ENCODE peak calls at places on chromosomes 6 and 20, in ten cellular contexts. M is fibroblast of mammary gland, I is cardiac fibroblast, R is OCI-LY7, J is heart right ventricle, Y is lower lobe of right lung, V is endodermal cell, W is cardiac muscle cell, E is HCT116, B is AG10803. U is an unnamed sample.

GRCh38 chr6:30480536-30481156 is 8.7 kb upstream of the HLA-E start:
- DNase-seq in M (no peak), I (no peak), R (no peak), J (no peak), Y (no peak), V (no peak), W (peak), E (no peak), B (no peak), U (no peak)

GRCh38 chr20:48661575-48662473 is 166.0 kb downstream of the PREX1 start:
- DNase-seq in M (peak), I (no peak), R (no peak), J (no peak), Y (no peak), V (no peak), W (no peak), E (no peak), B (peak), U (no peak)

GRCh38 chr6:31582230-31582601 is at the start of gene LTB:
- DNase-seq in M (no peak), I (no peak), R (peak), J (no peak), Y (no peak), V (no peak), W (no peak), E (no peak), B (no peak), U (no peak)

GRCh38 chr6:122049341-122049740 is 350.1 kb upstream of the HSF2 start:
- DNase-seq in M (peak), I (no peak), R (no peak), J (no peak), Y (no peak), V (peak), W (no peak), E (no peak), B (peak), U (no peak)

GRCh38 chr6:146357578-146358340 is 185.9 kb upstream of the RAB32 start:
- DNase-seq in M (peak), I (peak), R (no peak), J (no peak), Y (no peak), V (no peak), W (peak), E (no peak), B (peak), U (no peak)

GRCh38 chr20:3168079-3168828 is 5.1 kb downstream of the LZTS3 start:
- DNase-seq in M (no peak), I (no peak), R (no peak), J (no peak), Y (peak), V (peak), W (no peak), E (no peak), B (no peak), U (no peak)

GRCh38 chr6:131061041-131061770 is 1.8 kb downstream of the EPB41L2 start:
- DNase-seq in M (peak), I (peak), R (peak), J (no peak), Y (no peak), V (peak), W (peak), E (no peak), B (peak), U (no peak)

GRCh38 chr20:37543828-37544227 is 16.2 kb upstream of the BLCAP start:
- DNase-seq in M (peak), I (peak), R (no peak), J (no peak), Y (no peak), V (no peak), W (peak), E (no peak), B (peak), U (no peak)

GRCh38 chr6:99822741-99823512 is 171.1 kb downstream of the MCHR2 start:
- DNase-seq in M (peak), I (peak), R (peak), J (peak), Y (no peak), V (peak), W (peak), E (peak), B (peak), U (peak)
- TF ChIP-seq CTCF in M (peak), I (peak), R (peak), J (peak), Y (no peak), V (peak), W (peak), E (peak), B (peak), U (peak)

DNA sequence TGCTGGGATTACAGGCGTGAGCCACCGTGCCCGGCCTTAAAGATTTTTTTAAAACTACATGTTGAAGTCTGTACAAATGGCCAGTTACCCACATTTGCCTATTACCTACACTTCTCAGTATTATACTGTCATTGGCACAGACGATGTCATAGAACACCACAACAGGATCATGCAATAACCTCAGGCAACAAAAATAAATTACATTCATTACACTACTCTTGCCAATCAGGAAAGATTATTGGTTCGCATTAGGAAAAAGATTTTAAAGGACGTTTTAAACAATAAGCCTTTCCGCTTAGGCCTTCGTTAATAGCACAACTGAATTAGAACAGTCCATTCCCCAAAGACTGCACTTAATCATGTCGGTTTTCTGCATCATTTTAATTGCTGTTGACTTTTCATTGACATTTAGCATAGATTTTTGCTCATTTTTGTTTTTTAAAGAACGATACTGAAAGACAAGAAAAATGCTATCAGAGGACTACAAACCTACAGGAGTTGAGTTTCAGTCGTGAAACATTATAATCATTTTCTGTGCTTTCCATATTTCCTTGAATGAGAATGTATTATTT is 900 bp upstream of the SENP6 start:
- DNase-seq in M (peak), I (no peak), R (no peak), J (no peak), Y (no peak), V (no peak), W (no peak), E (no peak), B (no peak), U (no peak)
- H3K4me3 ChIP-seq in M (peak), I (no peak), R (peak), J (peak), Y (peak), V (peak), W (peak), E (peak), B (peak), U (peak)

GRCh38 chr6:169326067-169326799 is 72.6 kb upstream of the THBS2 start:
- DNase-seq in M (peak), I (peak), R (no peak), J (no peak), Y (no peak), V (peak), W (peak), E (peak), B (peak), U (no peak)
- TF ChIP-seq CTCF in M (peak), I (peak), R (peak), J (peak), Y (no peak), V (peak), W (peak), E (peak), B (peak), U (peak)

GRCh38 chr6:68071740-68072139 is 563.3 kb upstream of the ADGRB3 start:
- DNase-seq in M (no peak), I (peak), R (no peak), J (no peak), Y (no peak), V (no peak), W (peak), E (no peak), B (no peak), U (no peak)
- H3K4me3 ChIP-seq in M (no peak), I (no peak), R (no peak), J (no peak), Y (no peak), V (no peak), W (no peak), E (no peak), B (no peak), U (no peak)

GRCh38 chr20:32153156-32153665 is 43.7 kb downstream of the TM9SF4 start:
- DNase-seq in M (no peak), I (no peak), R (no peak), J (no peak), Y (no peak), V (no peak), W (no peak), E (no peak), B (no peak), U (no peak)

GRCh38 chr20:32157611-32158010 is 48.1 kb downstream of the TM9SF4 start:
- DNase-seq in M (no peak), I (no peak), R (no peak), J (no peak), Y (no peak), V (no peak), W (no peak), E (no peak), B (no peak), U (no peak)

GRCh38 chr20:32153771-32154170 is 44.3 kb downstream of the TM9SF4 start:
- DNase-seq in M (no peak), I (no peak), R (no peak), J (no peak), Y (no peak), V (no peak), W (no peak), E (no peak), B (no peak), U (no peak)

GRCh38 chr20:32152421-32153155 is 43.1 kb downstream of the TM9SF4 start:
- DNase-seq in M (no peak), I (peak), R (no peak), J (no peak), Y (no peak), V (peak), W (no peak), E (no peak), B (no peak), U (no peak)

GRCh38 chr20:32155017-32155965 is 45.8 kb downstream of the TM9SF4 start:
- DNase-seq in M (peak), I (peak), R (peak), J (peak), Y (peak), V (peak), W (peak), E (no peak), B (peak), U (peak)
- TF ChIP-seq CTCF in M (no peak), I (no peak), R (peak), J (peak), Y (peak), V (peak), W (peak), E (peak), B (peak), U (peak)

GRCh38 chr6:167124753-167125152 is 1.9 kb downstream of the CCR6 start:
- DNase-seq in M (no peak), I (no peak), R (no peak), J (no peak), Y (no peak), V (no peak), W (no peak), E (no peak), B (no peak), U (no peak)

GRCh38 chr6:167121471-167121870 is 1.4 kb upstream of the CCR6 start:
- DNase-seq in M (no peak), I (no peak), R (no peak), J (no peak), Y (no peak), V (no peak), W (no peak), E (no peak), B (no peak), U (no peak)

GRCh38 chr6:167125405-167125804 is 2.5 kb downstream of the CCR6 start:
- DNase-seq in M (no peak), I (no peak), R (no peak), J (no peak), Y (no peak), V (no peak), W (no peak), E (no peak), B (no peak), U (no peak)

GRCh38 chr6:167122041-167122826 is 662 bp upstream of the CCR6 start:
- DNase-seq in M (no peak), I (no peak), R (peak), J (no peak), Y (no peak), V (no peak), W (no peak), E (no peak), B (no peak), U (no peak)

DNA sequence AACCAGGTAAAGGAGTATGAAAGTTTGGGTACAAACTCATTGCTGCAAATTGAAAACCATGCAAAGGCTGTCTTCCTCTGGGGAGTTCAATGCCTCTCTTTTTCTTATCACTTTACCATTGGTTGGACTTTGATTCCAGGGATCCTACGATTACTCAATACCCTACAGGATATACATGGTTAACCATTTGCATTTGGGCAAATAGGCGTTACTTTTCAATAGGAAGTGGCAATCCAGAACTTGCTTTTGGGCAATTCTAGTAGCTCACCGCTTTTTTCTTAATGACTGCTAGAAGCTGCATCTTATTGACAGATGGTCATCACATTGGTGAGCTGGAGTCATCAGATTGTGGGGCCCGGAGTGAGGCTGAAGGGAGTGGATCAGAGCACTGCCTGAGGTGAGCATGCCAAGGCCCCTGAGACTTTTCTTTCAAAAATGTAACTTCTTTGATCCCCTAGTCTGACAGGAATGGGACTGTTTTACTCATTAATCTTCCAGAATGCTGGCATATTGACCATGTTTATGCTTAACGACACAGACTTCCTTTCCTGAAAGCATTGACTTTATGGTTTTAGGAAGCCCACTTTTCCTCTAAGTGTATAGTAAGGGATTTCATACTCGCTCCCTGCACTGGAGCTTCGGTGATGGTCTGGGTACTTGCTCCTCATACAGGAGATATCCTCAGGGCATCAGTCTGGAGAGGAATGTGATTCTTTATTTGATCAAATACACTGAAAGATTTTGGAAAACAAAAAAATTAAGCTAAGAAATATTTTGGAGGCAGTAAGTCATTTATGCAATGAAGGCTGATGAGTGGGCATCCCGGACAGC is at the start of gene CCR6:
- DNase-seq in M (no peak), I (no peak), R (peak), J (no peak), Y (no peak), V (no peak), W (no peak), E (no peak), B (no peak), U (no peak)
- H3K4me3 ChIP-seq in M (no peak), I (no peak), R (peak), J (no peak), Y (peak), V (no peak), W (no peak), E (no peak), B (no peak), U (no peak)

U was measured in LNCaP clone FGC.